ENCODE peak calls at places on chromosomes 6 and 20, in six cellular contexts. Z is A549, I is IMR-90, Q is K562, Y is GM12878, M is HepG2. A is an unnamed sample.

GRCh38 chr20:4601630-4602296 is 119.9 kb upstream of the PRND start:
- DNase-seq in Z (no peak), I (no peak), Q (no peak), Y (no peak), M (no peak), A (no peak)

GRCh38 chr6:37489697-37490336 is 9.9 kb downstream of the CCDC167 start:
- DNase-seq in Z (no peak), I (no peak), Q (peak; percentile 50), Y (no peak), M (peak; percentile 39), A (no peak)

GRCh38 chr6:166683477-166683876 is 56.4 kb upstream of the RPS6KA2 start:
- DNase-seq in Z (no peak), I (peak; percentile 39), Q (no peak), Y (no peak), M (no peak), A (no peak)

GRCh38 chr6:129370268-129370916 is 339.6 kb downstream of the ARHGAP18 start:
- DNase-seq in Z (peak; percentile 1), I (peak; percentile 57), Q (peak; percentile 18), Y (no peak), M (peak; percentile 32), A (peak; percentile 31)

GRCh38 chr6:122580731-122581130 is 29.5 kb upstream of the PKIB start:
- DNase-seq in Z (no peak), I (no peak), Q (no peak), Y (no peak), M (peak; percentile 4), A (no peak)

GRCh38 chr20:32737371-32738223 is 5.7 kb downstream of the COMMD7 start:
- DNase-seq in Z (no peak), I (peak; percentile 91), Q (no peak), Y (no peak), M (no peak), A (no peak)

GRCh38 chr6:168455847-168456530 is 15.0 kb downstream of the SMOC2 start:
- DNase-seq in Z (no peak), I (no peak), Q (no peak), Y (no peak), M (no peak), A (no peak)

GRCh38 chr6:42292002-42292735 is 74.5 kb upstream of the MRPS10 start:
- DNase-seq in Z (peak; percentile 15), I (peak; percentile 80), Q (no peak), Y (no peak), M (no peak), A (no peak)

GRCh38 chr6:16803294-16804006 is 42.2 kb upstream of the ATXN1 start:
- DNase-seq in Z (no peak), I (peak; percentile 82), Q (no peak), Y (no peak), M (peak; percentile 56), A (peak; percentile 75)

GRCh38 chr20:32569380-32570305 is 15.5 kb downstream of the NOL4L start:
- DNase-seq in Z (no peak), I (no peak), Q (no peak), Y (no peak), M (peak; percentile 47), A (no peak)

GRCh38 chr6:160974304-160974771 is 17.2 kb upstream of the MAP3K4 start:
- DNase-seq in Z (no peak), I (peak; percentile 97), Q (no peak), Y (no peak), M (no peak), A (no peak)

GRCh38 chr20:19812056-19812455 is 54.0 kb downstream of the RIN2 start:
- DNase-seq in Z (no peak), I (peak; percentile 62), Q (no peak), Y (no peak), M (no peak), A (no peak)

GRCh38 chr6:138105446-138105845 is 1.8 kb downstream of the PERP start:
- DNase-seq in Z (peak; percentile 28), I (no peak), Q (no peak), Y (no peak), M (peak; percentile 70), A (no peak)

GRCh38 chr20:63026582-63027424 is 20.0 kb upstream of the BHLHE23 start:
- DNase-seq in Z (no peak), I (no peak), Q (no peak), Y (no peak), M (no peak), A (no peak)

GRCh38 chr6:152380351-152380767 is 256.8 kb downstream of the SYNE1 start:
- DNase-seq in Z (no peak), I (peak; percentile 74), Q (no peak), Y (no peak), M (peak; percentile 9), A (no peak)

GRCh38 chr6:169285165-169285564 is 31.5 kb upstream of the THBS2 start:
- DNase-seq in Z (no peak), I (no peak), Q (no peak), Y (no peak), M (no peak), A (no peak)

GRCh38 chr6:11121851-11122250 is 10.3 kb upstream of the ERVFRD-1 start:
- DNase-seq in Z (no peak), I (no peak), Q (no peak), Y (no peak), M (no peak), A (no peak)

GRCh38 chr20:13290724-13291123 is 69.7 kb downstream of the ISM1 start:
- DNase-seq in Z (no peak), I (no peak), Q (no peak), Y (no peak), M (no peak), A (no peak)

GRCh38 chr6:6758915-6759654 is 170.6 kb downstream of the LY86 start:
- DNase-seq in Z (peak; percentile 30), I (peak; percentile 61), Q (peak; percentile 74), Y (peak; percentile 13), M (peak; percentile 40), A (peak; percentile 50)

GRCh38 chr6:158910484-158911075 is 89.4 kb downstream of the RSPH3 start:
- DNase-seq in Z (no peak), I (no peak), Q (no peak), Y (peak; percentile 54), M (no peak), A (no peak)

GRCh38 chr6:131132360-131132759 is 2.9 kb upstream of the AKAP7 start:
- DNase-seq in Z (no peak), I (no peak), Q (no peak), Y (no peak), M (no peak), A (no peak)

GRCh38 chr6:115001726-115002436 is 659.1 kb upstream of the HS3ST5 start:
- DNase-seq in Z (no peak), I (no peak), Q (no peak), Y (no peak), M (peak; percentile 5), A (no peak)

GRCh38 chr6:114997813-114998292 is 655.0 kb upstream of the HS3ST5 start:
- DNase-seq in Z (no peak), I (no peak), Q (no peak), Y (peak; percentile 57), M (peak; percentile 1), A (no peak)

GRCh38 chr6:114998492-114998891 is 655.7 kb upstream of the HS3ST5 start:
- DNase-seq in Z (no peak), I (no peak), Q (no peak), Y (no peak), M (no peak), A (no peak)

GRCh38 chr6:115004204-115004603 is 661.4 kb upstream of the HS3ST5 start:
- DNase-seq in Z (no peak), I (no peak), Q (no peak), Y (no peak), M (no peak), A (no peak)

DNA sequence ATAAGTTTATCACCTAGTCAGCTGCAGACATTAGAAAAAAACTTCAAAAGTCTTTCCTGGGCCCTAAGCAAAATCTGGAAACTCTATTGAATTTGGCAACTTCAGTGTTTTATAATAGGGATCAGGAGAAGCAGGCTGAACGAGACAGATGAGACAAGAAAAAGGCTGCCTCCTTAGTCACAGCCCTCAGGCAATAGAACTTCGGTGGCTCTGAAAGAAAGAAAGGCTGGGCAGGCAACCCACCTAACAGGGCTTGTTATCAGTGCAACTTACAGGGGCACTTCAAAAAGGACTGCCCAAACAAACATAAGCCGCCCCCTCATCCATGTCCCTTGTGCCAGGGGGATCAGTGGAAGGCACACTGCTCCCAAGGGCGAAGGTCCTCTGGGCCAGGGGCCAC is 657.9 kb upstream of the HS3ST5 start:
- DNase-seq in Z (no peak), I (no peak), Q (no peak), Y (no peak), M (no peak), A (no peak)
- TF ChIP-seq BHLHE40 in Z (no peak), I (no peak), Q (no peak), Y (no peak), M (no peak), A (no peak)

GRCh38 chr6:35065870-35066269 is 75.3 kb downstream of the TCP11 start:
- DNase-seq in Z (no peak), I (no peak), Q (no peak), Y (no peak), M (no peak), A (no peak)
- TF ChIP-seq BHLHE40 in Z (no peak), I (no peak), Q (no peak), Y (no peak), M (no peak), A (no peak)

GRCh38 chr6:125598422-125598821 is 151.0 kb upstream of the HEY2 start:
- DNase-seq in Z (no peak), I (peak; percentile 76), Q (no peak), Y (no peak), M (no peak), A (no peak)
- TF ChIP-seq BHLHE40 in Z (no peak), I (no peak), Q (no peak), Y (no peak), M (no peak), A (no peak)

DNA sequence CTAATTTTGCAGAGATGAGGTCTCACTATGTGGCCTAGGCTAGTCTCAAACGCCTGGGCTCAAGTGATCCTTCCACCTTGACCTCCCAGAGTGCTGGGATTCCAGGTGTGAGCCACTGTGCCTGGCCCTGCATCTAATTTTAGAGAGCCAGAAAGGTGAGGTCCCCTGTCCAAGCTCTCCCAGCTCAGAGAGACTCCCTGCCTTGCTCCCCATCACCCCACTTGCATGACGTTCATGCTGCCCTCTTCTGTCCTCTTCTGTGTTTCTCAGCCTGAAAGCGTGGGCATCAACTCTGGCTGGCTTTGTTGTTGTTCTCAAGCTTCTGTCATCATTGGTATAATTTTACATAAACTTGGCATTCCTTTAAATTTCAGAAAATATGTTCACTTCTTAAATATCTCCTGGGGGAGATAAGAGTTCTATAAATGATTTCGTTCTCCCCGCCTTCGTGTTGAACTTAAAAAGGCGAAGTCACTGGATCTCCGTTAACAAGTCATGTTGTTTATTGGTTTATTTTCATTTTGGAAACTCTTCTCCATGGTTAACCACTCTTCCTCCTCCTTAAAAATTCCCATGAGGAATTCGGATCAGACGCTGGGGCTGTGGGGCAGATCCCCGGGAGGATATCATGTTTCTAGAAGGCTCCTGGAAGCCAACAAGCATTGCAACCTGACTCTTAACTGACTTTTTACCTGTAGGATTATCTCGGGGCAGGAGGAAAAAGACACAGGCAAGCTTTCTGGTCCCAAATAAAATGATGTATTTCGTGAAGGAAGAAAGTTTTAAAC is 13.2 kb upstream of the PARD6B start:
- DNase-seq in Z (no peak), I (no peak), Q (no peak), Y (no peak), M (no peak), A (no peak)
- TF ChIP-seq BHLHE40 in Z (no peak), I (no peak), Q (no peak), Y (no peak), M (no peak), A (no peak)